ENCODE peak calls at places on chromosomes 16 and 17, in ten cellular contexts. R, E, M, Q, N, U, C, J, L and P are unnamed samples.

GRCh38 chr17:83085103-83085502 is 5.7 kb downstream of the METRNL start:
- DNase-seq in E (no peak), N (no peak), L (no peak), J (no peak), C (no peak), U (no peak), M (no peak), Q (no peak), R (no peak), P (no peak)

GRCh38 chr17:28946239-28946638 is 5.1 kb downstream of the PHF12 start:
- DNase-seq in C (no peak), M (peak), L (peak), J (no peak), N (no peak), E (no peak), U (no peak), Q (no peak), R (no peak), P (peak)

GRCh38 chr17:35774499-35774898 is 13.8 kb downstream of the C17orf50 start:
- DNase-seq in C (peak), R (no peak), E (peak), Q (peak), M (no peak), N (no peak), J (peak), U (no peak), L (peak), P (no peak)

GRCh38 chr16:30066882-30067583 is 1.5 kb downstream of the ALDOA start:
- DNase-seq in U (no peak), Q (no peak), M (no peak), L (no peak), E (no peak), R (no peak), N (no peak), C (peak), J (no peak), P (no peak)

GRCh38 chr17:29378495-29378894 is 11.7 kb upstream of the TAOK1 start:
- DNase-seq in U (no peak), R (no peak), N (no peak), J (no peak), E (no peak), L (peak), C (no peak), M (no peak), Q (no peak), P (no peak)

GRCh38 chr17:9768381-9768934 is 22.9 kb downstream of the DHRS7C start:
- DNase-seq in R (no peak), J (no peak), E (no peak), Q (no peak), C (no peak), N (no peak), M (peak), L (peak), U (no peak), P (peak)

GRCh38 chr17:50192116-50192872 is 9.1 kb downstream of the COL1A1 start:
- DNase-seq in J (no peak), U (no peak), C (no peak), R (no peak), N (no peak), M (no peak), E (no peak), Q (no peak), L (no peak), P (no peak)

GRCh38 chr17:876272-876671 is 94.1 kb downstream of the MRM3 start:
- DNase-seq in C (no peak), M (no peak), R (no peak), E (no peak), U (no peak), N (no peak), L (no peak), J (no peak), Q (no peak), P (no peak)

GRCh38 chr16:23950291-23950894 is 114.6 kb downstream of the PRKCB start:
- DNase-seq in U (no peak), C (no peak), J (no peak), R (no peak), N (no peak), M (no peak), Q (no peak), E (no peak), L (no peak), P (no peak)

GRCh38 chr16:86597880-86598606 is 19.7 kb downstream of the FOXL1 start:
- DNase-seq in E (no peak), M (peak), Q (no peak), C (no peak), U (no peak), R (no peak), J (no peak), N (no peak), L (peak), P (no peak)

GRCh38 chr17:3015890-3016289 is 47.5 kb downstream of the OR1D5 start:
- DNase-seq in J (no peak), R (no peak), C (peak), L (no peak), N (no peak), E (no peak), U (no peak), M (peak), Q (no peak), P (no peak)

GRCh38 chr16:85613609-85614337 is 651 bp downstream of the GSE1 start:
- DNase-seq in J (peak), C (peak), Q (no peak), N (no peak), M (peak), R (no peak), U (peak), L (no peak), E (peak), P (peak)

GRCh38 chr17:68314916-68315535 is 23.7 kb downstream of the ARSG start:
- DNase-seq in E (no peak), M (no peak), C (no peak), U (no peak), L (peak), N (no peak), R (no peak), Q (no peak), J (peak), P (no peak)

GRCh38 chr16:87202346-87202745 is 114.8 kb downstream of the C16orf95 start:
- DNase-seq in C (no peak), R (no peak), L (no peak), U (no peak), J (no peak), M (peak), E (no peak), Q (no peak), N (no peak), P (peak)

GRCh38 chr17:48755346-48755745 is 26.8 kb upstream of the HOXB13 start:
- DNase-seq in E (no peak), Q (no peak), J (no peak), U (no peak), R (no peak), C (no peak), M (no peak), L (no peak), N (no peak), P (no peak)

GRCh38 chr17:14622622-14623101 is 321.8 kb downstream of the HS3ST3B1 start:
- DNase-seq in J (no peak), R (no peak), U (no peak), E (no peak), M (peak), C (no peak), Q (no peak), L (no peak), N (no peak), P (peak)

GRCh38 chr17:12727076-12727750 is 61.5 kb downstream of the MYOCD start:
- DNase-seq in U (no peak), J (no peak), C (no peak), M (peak), R (no peak), L (peak), N (no peak), Q (no peak), E (no peak), P (peak)

GRCh38 chr16:81485225-81485624 is 40.6 kb downstream of the CMIP start:
- DNase-seq in M (no peak), C (no peak), L (no peak), U (no peak), E (no peak), N (no peak), J (no peak), Q (no peak), R (no peak), P (no peak)

GRCh38 chr16:80819988-80820387 is 15.6 kb upstream of the CDYL2 start:
- DNase-seq in E (no peak), R (no peak), J (no peak), C (no peak), N (no peak), U (no peak), Q (no peak), L (no peak), M (no peak), P (no peak)

GRCh38 chr16:1920727-1921155 is 2.5 kb upstream of the HS3ST6 start:
- DNase-seq in N (no peak), J (peak), L (no peak), Q (no peak), M (no peak), U (peak), C (peak), E (no peak), R (peak), P (peak)

GRCh38 chr16:22638393-22639206 is 127.9 kb downstream of the NPIPB5 start:
- DNase-seq in Q (peak), C (no peak), J (no peak), R (no peak), N (no peak), U (no peak), M (peak), E (no peak), L (peak), P (no peak)

GRCh38 chr16:11016993-11017392 is 72.6 kb downstream of the CLEC16A start:
- DNase-seq in L (peak), M (peak), U (no peak), N (no peak), C (no peak), E (no peak), R (peak), Q (no peak), J (peak), P (peak)

GRCh38 chr17:4397840-4398239 is 31.4 kb upstream of the UBE2G1 start:
- DNase-seq in L (no peak), R (no peak), J (no peak), Q (no peak), C (no peak), N (no peak), U (no peak), E (no peak), M (no peak), P (no peak)

GRCh38 chr16:24151482-24151939 is 104.6 kb upstream of the CACNG3 start:
- DNase-seq in L (peak), Q (no peak), U (no peak), C (no peak), N (no peak), E (no peak), J (no peak), M (no peak), R (no peak), P (peak)

GRCh38 chr17:6145946-6146345 is 75.8 kb downstream of the WSCD1 start:
- DNase-seq in C (no peak), J (no peak), N (no peak), M (no peak), E (no peak), L (no peak), U (no peak), R (no peak), Q (no peak), P (no peak)

GRCh38 chr16:30769379-30770089 is 7.4 kb downstream of the RNF40 start:
- DNase-seq in U (no peak), Q (no peak), N (no peak), L (no peak), J (no peak), M (no peak), R (no peak), E (no peak), C (peak), P (no peak)

GRCh38 chr16:84726079-84726669 is 26.4 kb downstream of the USP10 start:
- DNase-seq in M (peak), R (no peak), N (peak), Q (peak), U (peak), L (peak), J (peak), E (peak), C (peak), P (peak)

GRCh38 chr16:83085660-83086059 is 458.9 kb downstream of the CDH13 start:
- DNase-seq in U (no peak), R (no peak), L (no peak), M (no peak), E (no peak), Q (no peak), N (no peak), J (no peak), C (no peak), P (no peak)

GRCh38 chr16:57489229-57489628 is 2.9 kb upstream of the DOK4 start:
- DNase-seq in J (no peak), Q (no peak), R (no peak), N (no peak), E (no peak), U (no peak), M (no peak), L (no peak), C (no peak), P (no peak)

GRCh38 chr16:10509534-10510025 is 70.8 kb downstream of the EMP2 start:
- DNase-seq in R (peak), N (peak), Q (peak), M (peak), J (peak), U (peak), C (no peak), L (peak), E (peak), P (peak)